ENCODE peak calls at places on chromosome 19, in eight cellular contexts. R is heart left ventricle, S is uterus, H is upper lobe of right lung, Z is PC-3, E is HCT116, O is AG09309, B is AG04450. M is an unnamed sample.

GRCh38 chr19:917323-918151 is at the start of gene KISS1R:
- DNase-seq in S (no peak), Z (peak; percentile 23), H (peak; percentile 77), O (no peak), B (no peak), E (no peak), R (no peak), M (no peak)

GRCh38 chr19:3695124-3695733 is 5.0 kb downstream of the PIP5K1C start:
- DNase-seq in B (no peak), Z (no peak), E (no peak), S (no peak), R (no peak), O (no peak), H (no peak), M (no peak)

GRCh38 chr19:35717665-35718344 is at the start of gene KMT2B:
- DNase-seq in O (peak; percentile 71), Z (peak; percentile 89), H (no peak), S (no peak), R (no peak), E (no peak), B (no peak), M (no peak)

GRCh38 chr19:4759388-4760284 is 31.9 kb upstream of the FEM1A start:
- DNase-seq in E (peak; percentile 78), Z (peak; percentile 79), H (peak; percentile 96), R (peak; percentile 94), S (peak; percentile 78), B (peak; percentile 44), O (peak; percentile 21), M (peak; percentile 69)

GRCh38 chr19:2254052-2254872 is 2.0 kb downstream of the JSRP1 start:
- DNase-seq in R (peak; percentile 55), O (no peak), Z (no peak), S (no peak), B (no peak), H (no peak), E (no peak), M (no peak)

GRCh38 chr19:30307191-30307974 is 64.8 kb upstream of the ZNF536 start:
- DNase-seq in O (no peak), E (no peak), S (no peak), R (no peak), Z (no peak), B (no peak), H (no peak), M (no peak)

GRCh38 chr19:19866599-19867248 is 1.0 kb downstream of the ZNF253 start:
- DNase-seq in Z (no peak), H (peak; percentile 63), E (no peak), B (no peak), S (no peak), R (no peak), O (no peak), M (no peak)

GRCh38 chr19:19445911-19446361 is 40.5 kb downstream of the GATAD2A start:
- DNase-seq in H (no peak), S (no peak), B (no peak), Z (no peak), E (no peak), O (no peak), R (no peak), M (peak; percentile 33)

GRCh38 chr19:1401138-1401888 is at the start of gene GAMT:
- DNase-seq in E (no peak), S (no peak), B (no peak), H (no peak), O (no peak), Z (peak; percentile 43), R (peak; percentile 79), M (no peak)

GRCh38 chr19:42286349-42287016 is 15.4 kb upstream of the PRR19 start:
- DNase-seq in B (no peak), H (no peak), Z (no peak), R (no peak), O (no peak), S (peak; percentile 63), E (no peak), M (no peak)

GRCh38 chr19:35987571-35987896 is 7.5 kb upstream of the SDHAF1 start:
- DNase-seq in B (no peak), S (no peak), E (no peak), Z (no peak), H (no peak), R (no peak), O (no peak), M (no peak)

GRCh38 chr19:46824887-46825730 is 25.5 kb downstream of the AP2S1 start:
- DNase-seq in O (no peak), R (no peak), S (no peak), H (peak; percentile 80), B (no peak), Z (no peak), E (no peak), M (no peak)

GRCh38 chr19:49775742-49776370 is 9.1 kb downstream of the AP2A1 start:
- DNase-seq in S (no peak), H (no peak), Z (no peak), O (no peak), B (no peak), R (no peak), E (no peak), M (no peak)

GRCh38 chr19:49772850-49773432 is 6.1 kb downstream of the AP2A1 start:
- DNase-seq in O (no peak), R (no peak), S (no peak), Z (no peak), H (no peak), B (no peak), E (no peak), M (no peak)

GRCh38 chr19:49773663-49774305 is 7.0 kb downstream of the AP2A1 start:
- DNase-seq in R (no peak), H (no peak), Z (no peak), S (no peak), E (no peak), O (no peak), B (no peak), M (no peak)

GRCh38 chr19:49774969-49775368 is 8.2 kb downstream of the AP2A1 start:
- DNase-seq in S (no peak), R (no peak), B (no peak), Z (no peak), H (no peak), O (no peak), E (no peak), M (no peak)

DNA sequence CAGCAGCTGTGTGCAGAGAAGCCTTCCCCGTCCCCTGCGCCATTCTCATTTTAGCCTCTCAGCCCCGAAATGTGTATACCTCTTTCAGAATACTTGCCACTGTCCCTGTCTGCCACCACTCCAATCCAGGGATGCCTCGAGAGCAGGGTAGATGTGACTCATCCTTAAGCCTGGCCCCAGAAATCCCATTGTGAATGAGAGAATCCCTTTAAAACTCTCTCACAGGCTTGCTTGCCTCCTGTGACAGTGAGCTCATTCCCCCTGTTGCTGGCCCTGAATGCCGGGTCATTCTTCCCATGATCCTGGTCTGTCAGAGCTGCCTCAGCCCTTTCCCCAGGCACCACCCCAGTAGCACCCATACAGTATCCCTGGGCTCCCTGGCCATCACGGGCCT is 9.6 kb downstream of the AP2A1 start:
- DNase-seq in B (no peak), E (no peak), O (no peak), H (no peak), Z (no peak), S (no peak), R (no peak), M (no peak)
- H3K4me3 ChIP-seq in B (no peak overlapping the region), E (no peak overlapping the region), O (no peak overlapping the region), H (no peak overlapping the region), Z (no peak overlapping the region), S (no peak overlapping the region), R (no peak overlapping the region), M (no peak overlapping the region)

GRCh38 chr19:17847538-17848366 is at the start of gene JAK3:
- DNase-seq in R (peak; percentile 90), E (no peak), S (no peak), Z (no peak), B (no peak), H (no peak), O (no peak), M (no peak)
- H3K4me3 ChIP-seq in R (peak within 1 kb of the TSS; percentile 73), E (no peak within 1 kb of the TSS), S (peak within 1 kb of the TSS; percentile 7), Z (no peak within 1 kb of the TSS), B (peak within 1 kb of the TSS; percentile 45), H (peak within 1 kb of the TSS; percentile 51), O (peak within 1 kb of the TSS; percentile 24), M (peak within 1 kb of the TSS; percentile 46)

DNA sequence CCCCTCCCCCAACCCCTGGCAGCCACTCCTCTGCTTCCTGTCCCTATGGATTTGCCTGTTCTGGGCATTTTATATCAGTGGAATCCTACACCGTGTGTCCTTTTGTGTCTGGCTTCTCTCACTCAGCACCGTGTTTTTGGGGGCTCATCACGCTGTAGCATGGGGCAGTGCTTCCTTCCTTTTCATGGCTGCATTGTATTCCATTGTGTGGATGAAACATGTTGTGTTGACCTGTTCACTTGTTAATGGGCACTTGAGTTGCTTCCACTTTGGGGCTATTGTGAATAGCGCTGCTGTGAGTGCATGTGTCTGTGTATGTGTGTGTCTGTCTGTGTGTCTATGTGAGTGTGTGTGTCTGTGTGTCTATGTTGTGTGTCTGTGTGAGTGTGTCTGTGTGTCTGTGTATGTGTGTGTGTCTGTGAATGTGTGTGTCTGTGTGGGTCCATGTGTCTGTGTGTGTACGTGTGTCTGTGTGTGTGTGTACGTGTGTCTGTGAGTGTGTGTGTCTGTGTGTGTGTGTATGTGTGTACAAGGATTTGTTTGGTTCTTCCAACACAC is 57.2 kb downstream of the AP1M1 start:
- DNase-seq in S (no peak), O (no peak), E (no peak), R (no peak), B (no peak), H (no peak), Z (no peak), M (no peak)
- H3K4me3 ChIP-seq in S (no peak overlapping the region), O (no peak overlapping the region), E (no peak overlapping the region), R (no peak overlapping the region), B (no peak overlapping the region), H (no peak overlapping the region), Z (no peak overlapping the region), M (no peak overlapping the region)

GRCh38 chr19:45151821-45152503 is 8.8 kb downstream of the NKPD1 start:
- DNase-seq in Z (no peak), B (no peak), H (no peak), E (no peak), O (no peak), S (no peak), R (no peak), M (no peak)
- H3K4me3 ChIP-seq in Z (no peak overlapping the region), B (peak overlapping the region; percentile 25), H (peak overlapping the region; percentile 28), E (no peak overlapping the region), O (no peak overlapping the region), S (no peak overlapping the region), R (peak overlapping the region; percentile 49), M (no peak overlapping the region)

DNA sequence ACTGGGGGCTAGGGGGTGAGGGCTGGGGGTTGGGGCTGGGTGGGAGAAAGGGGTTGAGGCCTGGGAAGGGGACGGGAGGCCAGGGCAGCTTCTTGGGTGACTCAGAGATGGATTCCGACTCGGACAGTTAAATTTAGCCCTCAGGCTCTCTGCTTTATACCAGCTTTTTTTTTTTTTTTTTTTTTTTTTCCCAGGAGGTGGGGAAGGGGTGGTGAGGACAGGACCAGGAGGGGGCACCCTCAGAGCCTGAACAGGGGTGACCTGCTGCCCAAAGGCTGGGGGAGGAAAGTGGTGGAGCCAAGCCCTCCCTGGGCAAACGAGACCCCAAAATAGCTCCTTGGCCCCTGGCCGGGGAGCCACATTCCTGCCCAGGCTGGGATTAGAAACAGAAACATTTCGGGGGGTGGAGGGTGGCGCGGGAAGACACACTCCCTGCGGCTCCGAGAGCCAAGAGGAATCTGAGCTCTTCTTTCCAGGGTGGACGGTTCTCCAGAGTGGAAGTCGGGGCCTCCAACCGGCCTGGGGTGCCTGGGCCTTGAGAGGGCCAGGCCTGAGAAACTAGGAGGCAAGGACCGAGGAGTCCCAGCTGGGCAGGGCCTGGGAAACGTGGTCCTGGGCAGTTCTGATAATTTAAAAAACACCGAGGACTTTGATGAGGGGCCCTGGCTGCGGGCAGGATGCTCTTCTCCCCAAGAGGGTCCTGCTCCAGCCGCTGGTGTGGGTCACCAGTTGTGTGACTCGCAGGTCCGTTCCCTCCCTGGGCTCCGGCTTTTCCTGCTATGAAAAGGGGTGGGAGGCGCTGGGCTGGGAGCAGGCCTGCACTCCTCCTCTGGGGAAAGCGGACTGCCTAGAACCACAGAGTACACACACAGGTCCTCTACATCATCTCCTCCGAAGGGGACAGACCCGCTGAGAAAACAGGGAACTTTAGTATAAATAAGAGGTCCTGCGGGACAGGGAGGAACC is 813 bp upstream of the DMPK start:
- DNase-seq in H (no peak), R (peak; percentile 83), O (peak; percentile 46), S (peak; percentile 86), Z (peak; percentile 60), E (no peak), B (no peak), M (peak; percentile 52)
- H3K4me3 ChIP-seq in H (peak overlapping the region; percentile 56), R (peak overlapping the region; percentile 59), O (peak overlapping the region; percentile 72), S (peak overlapping the region; percentile 78), Z (peak overlapping the region; percentile 40), E (no peak overlapping the region), B (peak overlapping the region; percentile 62), M (no peak overlapping the region)